ENCODE peak calls at places on chromosomes 12 and 14, in ten cellular contexts. L, Q, H, G, R, M, I, S, C and Y are unnamed samples.

GRCh38 chr12:14605401-14605989 is 37.8 kb upstream of the PLBD1 start:
- DNase-seq in R (no peak), H (no peak), L (no peak), I (no peak), S (no peak), Q (no peak), M (no peak), C (no peak), G (no peak), Y (no peak)

GRCh38 chr14:39203659-39204606 is 28.9 kb downstream of the PNN start:
- DNase-seq in Q (no peak), S (no peak), G (no peak), H (peak; percentile 57), L (no peak), C (no peak), R (peak; percentile 72), I (no peak), M (no peak), Y (peak; percentile 79)

GRCh38 chr12:118429703-118430383 is 53.5 kb downstream of the SUDS3 start:
- DNase-seq in L (no peak), M (no peak), C (no peak), R (no peak), I (no peak), S (no peak), H (peak; percentile 82), G (peak; percentile 69), Q (no peak), Y (no peak)

GRCh38 chr14:77071938-77072388 is 26.1 kb upstream of the CIPC start:
- DNase-seq in C (no peak), L (no peak), G (peak; percentile 25), I (no peak), H (no peak), R (no peak), S (no peak), M (no peak), Q (no peak), Y (peak; percentile 96)

GRCh38 chr12:52270541-52271070 is 3.8 kb upstream of the KRT86 start:
- DNase-seq in S (no peak), I (no peak), H (no peak), R (no peak), Q (no peak), M (no peak), L (no peak), C (no peak), G (no peak), Y (no peak)

GRCh38 chr12:25436206-25436912 is 116.7 kb downstream of the LMNTD1 start:
- DNase-seq in L (peak; percentile 52), H (no peak), C (peak; percentile 56), M (peak; percentile 64), S (peak; percentile 52), Q (peak; percentile 91), G (no peak), R (peak; percentile 29), I (peak; percentile 26), Y (peak; percentile 58)

GRCh38 chr12:72509893-72510292 is 237.7 kb downstream of the TRHDE start:
- DNase-seq in C (no peak), L (no peak), I (no peak), M (no peak), Q (no peak), H (no peak), G (no peak), R (no peak), S (no peak), Y (no peak)

GRCh38 chr14:54219281-54220121 is 177.3 kb upstream of the CDKN3 start:
- DNase-seq in H (no peak), C (no peak), L (no peak), R (no peak), I (no peak), S (no peak), G (no peak), M (no peak), Q (no peak), Y (no peak)

GRCh38 chr12:124764870-124765570 is 98.6 kb downstream of the SCARB1 start:
- DNase-seq in H (no peak), Q (peak; percentile 98), C (no peak), R (peak; percentile 43), S (no peak), L (no peak), M (no peak), I (no peak), G (no peak), Y (no peak)

GRCh38 chr12:124764451-124764850 is 99.2 kb downstream of the SCARB1 start:
- DNase-seq in S (no peak), R (peak; percentile 75), I (no peak), C (peak; percentile 60), G (no peak), M (peak; percentile 29), Q (peak; percentile 93), L (no peak), H (no peak), Y (no peak)

GRCh38 chr12:124767075-124767821 is 96.4 kb downstream of the SCARB1 start:
- DNase-seq in S (peak; percentile 76), Q (peak; percentile 78), R (peak; percentile 84), M (peak; percentile 69), H (peak; percentile 86), L (peak; percentile 79), I (peak; percentile 83), G (peak; percentile 89), C (peak; percentile 83), Y (peak; percentile 71)

GRCh38 chr12:124766745-124767074 is 97.0 kb downstream of the SCARB1 start:
- DNase-seq in G (no peak), H (no peak), Q (no peak), R (no peak), C (no peak), S (no peak), I (no peak), L (no peak), M (no peak), Y (no peak)

DNA sequence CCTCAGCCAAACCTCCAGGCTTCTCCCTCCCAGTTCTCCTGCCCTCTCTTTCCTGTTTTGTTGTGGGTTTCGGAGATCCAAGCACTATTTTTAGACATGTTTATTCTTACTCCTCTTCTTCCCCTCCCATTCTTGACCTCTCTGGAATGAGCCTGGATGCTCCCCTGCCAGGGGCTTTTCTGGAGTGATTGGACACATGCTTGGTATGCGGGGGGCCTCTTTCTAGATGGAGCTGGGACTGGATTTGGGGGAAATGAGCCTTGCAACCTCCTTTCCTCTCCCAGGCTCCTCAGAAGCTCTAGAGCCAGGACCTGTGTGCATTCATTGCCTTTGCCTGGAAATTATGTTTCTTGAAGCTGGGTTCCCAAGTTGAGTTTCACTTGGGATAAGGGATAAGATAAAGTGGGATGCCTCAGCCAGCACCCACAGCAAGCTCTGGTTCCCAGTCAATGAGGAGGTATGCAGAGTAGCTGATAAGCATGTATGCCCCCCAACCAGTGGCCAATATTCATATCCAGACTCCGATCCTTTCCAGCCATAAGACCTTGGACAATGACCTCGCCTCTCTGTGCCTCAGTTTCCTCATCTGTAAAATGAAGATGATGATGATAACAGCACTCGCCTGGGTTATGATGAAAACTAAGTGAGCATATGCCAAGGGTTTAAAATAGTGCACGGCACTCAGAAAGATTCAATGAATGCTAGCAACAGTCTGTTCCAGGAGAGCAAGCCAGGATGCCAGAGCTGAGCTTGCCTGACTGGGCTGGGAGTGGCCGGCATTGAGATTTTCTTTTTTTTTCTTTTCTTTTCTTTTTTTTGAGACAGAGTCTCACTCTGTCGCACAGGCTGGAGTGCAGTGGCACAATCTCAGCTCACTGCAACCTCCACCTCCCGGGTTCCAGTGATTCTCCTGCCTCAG is 97.8 kb downstream of the SCARB1 start:
- DNase-seq in C (no peak), S (no peak), Q (peak; percentile 33), H (no peak), M (no peak), L (no peak), I (no peak), G (no peak), R (no peak), Y (no peak)
- H3K27ac ChIP-seq in C (peak overlapping the region; percentile 82), S (no peak overlapping the region), Q (peak overlapping the region; percentile 35), H (peak overlapping the region; percentile 58), M (no peak overlapping the region), L (no peak overlapping the region), I (no peak overlapping the region), G (peak overlapping the region; percentile 72), R (peak overlapping the region; percentile 46), Y (no peak overlapping the region)

GRCh38 chr12:127411981-127412380 is 855.0 kb upstream of the TMEM132C start:
- DNase-seq in C (no peak), I (no peak), M (no peak), G (no peak), H (no peak), L (no peak), R (no peak), S (no peak), Q (no peak), Y (no peak)

GRCh38 chr12:127416796-127417195 is 850.2 kb upstream of the TMEM132C start:
- DNase-seq in R (no peak), C (no peak), L (no peak), Q (no peak), S (no peak), M (no peak), I (no peak), G (no peak), H (no peak), Y (no peak)

GRCh38 chr12:127414186-127414585 is 852.8 kb upstream of the TMEM132C start:
- DNase-seq in S (no peak), G (no peak), H (no peak), L (no peak), Q (no peak), R (no peak), C (no peak), I (no peak), M (no peak), Y (no peak)

GRCh38 chr12:127411141-127411915 is 855.6 kb upstream of the TMEM132C start:
- DNase-seq in S (no peak), M (no peak), C (no peak), Q (no peak), I (no peak), R (no peak), L (no peak), H (no peak), G (no peak), Y (no peak)
- H3K27ac ChIP-seq in S (no peak overlapping the region), M (no peak overlapping the region), C (no peak overlapping the region), Q (no peak overlapping the region), I (no peak overlapping the region), R (no peak overlapping the region), L (no peak overlapping the region), H (no peak overlapping the region), G (no peak overlapping the region), Y (no peak overlapping the region)

GRCh38 chr12:79424109-79424721 is 266.5 kb downstream of the PAWR start:
- DNase-seq in L (no peak), Q (peak; percentile 93), R (no peak), S (peak; percentile 27), I (no peak), M (no peak), H (no peak), C (peak; percentile 61), G (no peak), Y (peak; percentile 98)

GRCh38 chr12:79422060-79422812 is 268.5 kb downstream of the PAWR start:
- DNase-seq in R (no peak), S (no peak), I (no peak), G (no peak), H (no peak), Q (no peak), L (no peak), C (no peak), M (no peak), Y (no peak)

GRCh38 chr12:79421236-79421740 is 269.5 kb downstream of the PAWR start:
- DNase-seq in R (no peak), C (no peak), H (no peak), G (no peak), I (no peak), M (no peak), L (no peak), Q (no peak), S (no peak), Y (no peak)

GRCh38 chr12:79423560-79423959 is 267.2 kb downstream of the PAWR start:
- DNase-seq in S (no peak), R (no peak), L (no peak), G (no peak), I (no peak), H (no peak), Q (no peak), C (peak; percentile 19), M (no peak), Y (no peak)

GRCh38 chr12:79426121-79426520 is 264.6 kb downstream of the PAWR start:
- DNase-seq in C (no peak), G (no peak), S (no peak), M (no peak), I (no peak), L (no peak), Q (no peak), H (no peak), R (no peak), Y (no peak)
- H3K27ac ChIP-seq in C (no peak overlapping the region), G (no peak overlapping the region), S (no peak overlapping the region), M (no peak overlapping the region), I (no peak overlapping the region), L (no peak overlapping the region), Q (no peak overlapping the region), H (no peak overlapping the region), R (no peak overlapping the region), Y (no peak overlapping the region)

DNA sequence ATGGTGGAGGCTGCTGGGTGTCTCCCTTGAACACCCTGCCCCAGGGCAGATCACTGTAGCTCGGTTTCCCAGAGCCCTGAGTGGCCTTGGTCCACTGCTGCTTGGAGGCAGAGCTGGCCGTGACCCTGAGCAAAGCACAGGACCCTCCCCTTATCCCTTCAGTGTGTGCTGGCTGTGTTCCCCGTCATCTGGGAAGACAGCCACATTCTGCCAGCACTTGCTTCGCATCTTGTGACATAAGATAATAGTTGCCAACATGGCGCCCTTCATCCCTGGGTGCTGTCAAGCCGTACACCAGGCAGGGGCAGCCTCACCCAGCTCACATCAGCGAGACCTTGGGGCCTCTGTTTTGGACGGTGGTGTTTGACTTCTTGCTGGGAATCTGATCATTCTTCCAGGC is 12.1 kb upstream of the ALDH2 start:
- DNase-seq in L (no peak), H (no peak), M (no peak), Q (no peak), I (peak; percentile 48), C (peak; percentile 86), G (no peak), R (no peak), S (no peak), Y (no peak)
- H3K27ac ChIP-seq in L (no peak overlapping the region), H (no peak overlapping the region), M (no peak overlapping the region), Q (no peak overlapping the region), I (no peak overlapping the region), C (peak overlapping the region; percentile 80), G (no peak overlapping the region), R (no peak overlapping the region), S (no peak overlapping the region), Y (no peak overlapping the region)